ENCODE peak calls at places on chromosomes 16 and 17, in six cellular contexts. C is NCI-H1417; Q is GM06990; T is activated naive CD8-positive, alpha-beta T cell treated with anti-CD3 and anti-CD28 coated beads for 36 hours; I is activated T-cell treated with anti-CD3 and anti-CD28 coated beads for 1 hour; K is fibroblast of mammary gland. F is an unnamed sample.

GRCh38 chr16:80997139-80997798 is 9.4 kb downstream of the CMC2 start:
- DNase-seq in I (no peak), T (no peak), K (peak), Q (no peak), C (no peak), F (peak)

GRCh38 chr17:3647251-3647650 is 10.7 kb downstream of the CTNS start:
- DNase-seq in K (no peak), Q (no peak), C (no peak), I (no peak), T (no peak), F (no peak)

GRCh38 chr16:77840623-77841274 is 52.4 kb downstream of the VAT1L start:
- DNase-seq in T (no peak), Q (no peak), I (no peak), C (no peak), K (no peak), F (no peak)

GRCh38 chr16:2856061-2856670 is 1.8 kb downstream of the PRSS22 start:
- DNase-seq in Q (no peak), I (no peak), K (no peak), T (no peak), C (peak), F (no peak)

GRCh38 chr16:1003551-1004347 is 22.2 kb downstream of the SOX8 start:
- DNase-seq in Q (no peak), I (no peak), K (peak), C (no peak), T (peak), F (no peak)

GRCh38 chr16:85152414-85153030 is 40.2 kb upstream of the CIBAR2 start:
- DNase-seq in C (no peak), I (no peak), K (no peak), T (no peak), Q (no peak), F (no peak)

GRCh38 chr17:82722341-82723013 is 6.0 kb downstream of the FN3KRP start:
- DNase-seq in C (no peak), K (no peak), I (no peak), Q (no peak), T (no peak), F (no peak)

GRCh38 chr17:41812176-41813038 is at the start of gene FKBP10:
- DNase-seq in K (peak), I (peak), T (peak), C (peak), Q (no peak), F (peak)

GRCh38 chr16:19419691-19420060 is 2.0 kb downstream of the TMC5 start:
- DNase-seq in T (no peak), K (peak), I (no peak), Q (no peak), C (no peak), F (no peak)

GRCh38 chr17:71633391-71633849 is 487.4 kb upstream of the SOX9 start:
- DNase-seq in T (no peak), I (no peak), Q (no peak), K (peak), C (no peak), F (no peak)

F was measured in GM20000.